ENCODE peak calls at places on chromosomes 13 and 19, in five cellular contexts. G, J, L, N and C are unnamed samples.

GRCh38 chr13:20796791-20797513 is 23.2 kb upstream of the EEF1AKMT1 start:
- DNase-seq in N (peak; percentile 86), G (no peak), L (peak; percentile 22), J (peak; percentile 39), C (no peak)

GRCh38 chr19:47158879-47159509 is 28.4 kb downstream of the SAE1 start:
- DNase-seq in N (peak; percentile 71), L (peak; percentile 73), G (no peak), J (no peak), C (no peak)

GRCh38 chr19:36420961-36421748 is 2.7 kb upstream of the ZFP82 start:
- DNase-seq in L (peak; percentile 60), N (peak; percentile 33), G (no peak), J (peak; percentile 46), C (peak; percentile 15)

GRCh38 chr13:79688741-79689140 is 207.8 kb downstream of the NDFIP2 start:
- DNase-seq in J (no peak), N (no peak), L (no peak), G (no peak), C (no peak)

GRCh38 chr19:19711934-19712828 is 20.7 kb downstream of the ZNF14 start:
- DNase-seq in G (no peak), J (no peak), N (no peak), L (no peak), C (no peak)

GRCh38 chr19:4441994-4442845 is 15.4 kb downstream of the UBXN6 start:
- DNase-seq in L (no peak), J (no peak), G (no peak), N (no peak), C (no peak)

GRCh38 chr13:45040626-45041025 is 51.3 kb downstream of the GPALPP1 start:
- DNase-seq in N (no peak), J (peak; percentile 22), G (no peak), L (peak; percentile 16), C (no peak)

GRCh38 chr13:46804391-46804815 is 7.4 kb upstream of the ESD start:
- DNase-seq in J (peak; percentile 73), G (peak; percentile 64), L (peak; percentile 97), N (no peak), C (no peak)

GRCh38 chr19:17073869-17074627 is 1.2 kb downstream of the HAUS8 start:
- DNase-seq in J (no peak), L (no peak), N (no peak), G (no peak), C (no peak)

GRCh38 chr13:60591348-60591747 is 194.3 kb downstream of the TDRD3 start:
- DNase-seq in G (no peak), J (no peak), L (peak; percentile 98), N (no peak), C (no peak)

GRCh38 chr19:15249912-15250634 is 17.8 kb upstream of the EPHX3 start:
- DNase-seq in L (peak; percentile 88), J (peak; percentile 88), G (no peak), N (peak; percentile 75), C (peak; percentile 24)

GRCh38 chr13:20128459-20128927 is 32.4 kb downstream of the GJA3 start:
- DNase-seq in L (no peak), G (no peak), N (no peak), J (no peak), C (peak; percentile 51)

GRCh38 chr13:112575680-112576079 is 12.3 kb downstream of the TUBGCP3 start:
- DNase-seq in G (no peak), N (peak; percentile 31), L (peak; percentile 8), J (peak; percentile 9), C (no peak)

GRCh38 chr19:6055013-6055795 is 55.1 kb downstream of the RFX2 start:
- DNase-seq in N (no peak), L (no peak), J (no peak), G (no peak), C (no peak)

DNA sequence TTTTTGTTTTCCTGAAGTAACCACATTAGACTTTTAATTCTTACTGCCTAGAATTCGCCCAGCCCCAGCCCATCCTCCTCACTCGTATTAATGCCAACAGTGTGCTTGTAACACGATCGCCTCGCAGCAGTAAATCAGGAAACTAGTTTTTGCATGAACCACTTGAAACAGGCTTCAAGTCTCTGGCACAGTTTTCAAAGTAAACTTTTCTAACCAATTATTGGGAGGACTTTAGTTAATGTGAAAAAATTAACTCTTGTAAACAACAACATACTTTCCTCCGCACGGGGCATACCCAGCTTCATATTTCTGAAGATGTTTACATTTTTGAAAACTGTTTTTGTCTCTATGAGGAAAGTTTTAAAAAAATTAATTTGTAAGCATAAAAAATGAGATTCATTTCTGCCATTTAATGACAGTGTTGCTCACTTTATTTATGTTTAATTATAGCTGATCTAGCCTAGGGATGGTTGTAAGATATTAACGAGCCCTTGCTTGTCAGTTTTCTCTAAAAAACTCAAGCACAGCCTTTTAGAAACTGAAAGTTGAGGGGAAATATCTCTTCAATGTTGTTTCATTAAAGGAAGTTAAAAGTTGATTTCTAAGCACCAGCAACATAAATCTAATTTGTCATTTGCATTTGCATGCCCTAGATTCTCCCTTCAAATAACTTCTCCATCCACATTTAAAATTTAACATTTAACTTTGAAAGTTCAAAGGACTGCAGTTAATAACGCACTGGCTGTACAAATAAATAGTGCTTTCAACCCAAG is 39.4 kb downstream of the TNFRSF19 start:
- DNase-seq in L (peak; percentile 69), N (peak; percentile 67), J (peak; percentile 87), G (no peak), C (no peak)
- H3K9ac ChIP-seq in L (peak overlapping the region; percentile 64), N (peak overlapping the region; percentile 46), J (no peak overlapping the region), G (no peak overlapping the region), C (no peak overlapping the region)

DNA sequence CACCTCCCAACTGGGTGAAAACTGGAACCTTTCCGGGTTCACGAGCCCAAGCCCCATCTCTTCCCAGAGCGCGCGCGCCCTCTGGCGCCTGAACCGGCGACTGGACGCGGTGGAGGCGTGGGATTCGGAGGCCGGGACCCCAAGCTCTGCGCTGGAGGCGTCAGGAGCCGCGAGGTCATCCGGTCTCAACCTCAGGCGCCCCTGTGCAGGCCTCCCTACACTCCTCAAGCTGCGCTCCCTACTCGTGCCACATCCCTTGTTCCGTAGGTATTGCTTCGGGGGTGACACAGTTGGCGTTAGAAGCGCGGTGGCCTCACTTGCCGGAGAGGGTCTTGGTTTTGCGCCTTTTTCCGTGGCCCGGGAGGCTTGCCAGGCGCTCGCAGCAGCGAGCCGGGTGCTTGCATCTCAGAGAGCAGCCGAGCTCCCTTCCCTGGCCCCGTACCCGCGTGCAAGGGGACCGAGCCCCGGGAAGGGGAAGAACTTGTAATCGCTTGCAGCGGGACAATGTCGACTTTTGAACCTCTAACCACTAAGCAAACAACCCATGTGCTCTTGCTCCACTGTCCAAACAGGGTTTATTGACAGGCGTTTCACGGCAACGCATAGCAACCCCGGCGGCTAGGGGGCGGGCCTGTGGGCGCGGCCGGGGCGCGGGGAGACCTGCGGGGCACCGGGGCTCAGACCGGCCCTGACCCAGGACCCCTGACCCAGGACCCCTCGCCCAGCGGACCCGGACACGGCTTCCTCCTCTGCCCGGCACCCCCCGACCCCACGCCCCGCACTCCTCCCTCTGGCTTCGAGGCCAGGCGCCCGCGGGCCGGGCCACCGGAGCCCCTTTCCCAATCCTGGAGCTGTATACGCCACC is 8.5 kb downstream of the CDX2 start:
- DNase-seq in G (no peak), L (no peak), J (peak; percentile 13), N (no peak), C (peak; percentile 89)
- TF ChIP-seq EZH2 in G (no peak), L (peak; percentile 87), J (peak; percentile 87), N (peak; percentile 66), C (peak; percentile 99)

DNA sequence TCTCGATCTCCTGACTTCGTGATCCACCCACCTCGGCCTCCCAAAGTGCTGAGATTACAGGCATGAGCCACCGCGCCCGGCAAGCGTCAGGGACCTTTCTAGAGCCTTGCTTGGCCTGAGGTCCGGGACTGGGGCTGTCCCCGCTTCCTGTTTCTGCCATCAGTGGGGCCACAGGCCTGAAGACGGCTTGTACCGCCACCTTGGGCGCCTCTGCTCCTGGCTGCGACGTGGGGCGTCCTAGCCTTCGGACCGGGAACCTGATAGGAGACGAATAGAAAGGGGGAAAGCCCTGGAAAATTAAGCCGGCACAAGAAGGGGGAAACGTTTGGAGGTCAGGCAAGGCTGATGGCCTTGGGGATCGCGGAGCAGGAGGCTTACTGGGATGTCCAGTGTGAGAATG is 35.1 kb downstream of the RNF6 start:
- DNase-seq in L (no peak), J (peak; percentile 4), N (peak; percentile 7), G (no peak), C (no peak)
- H3K9ac ChIP-seq in L (peak overlapping the region; percentile 75), J (peak overlapping the region; percentile 17), N (peak overlapping the region; percentile 43), G (no peak overlapping the region), C (no peak overlapping the region)

GRCh38 chr19:13016628-13017305 is 21.5 kb downstream of the NFIX start:
- DNase-seq in L (no peak), G (no peak), N (no peak), J (no peak), C (peak; percentile 75)
- TF ChIP-seq EZH2 in L (no peak), G (no peak), N (no peak), J (no peak), C (peak; percentile 78)